ENCODE peak calls at places on chromosomes 13 and 19, in nine cellular contexts. E, Z, D, P, F, H, B, X and K are unnamed samples.
A peak's percentile ranks its signal among the peaks of the same experiment; 100 is the strongest.

GRCh38 chr19:41991025-41991424 is 3.0 kb downstream of the ATP1A3 start:
- DNase-seq in X (no peak), H (no peak), E (no peak), P (no peak), D (no peak), B (no peak), Z (no peak), F (no peak), K (no peak)

GRCh38 chr19:10760268-10760944 is 42.5 kb downstream of the DNM2 start:
- DNase-seq in X (no peak), P (peak; percentile 47), F (no peak), E (no peak), Z (no peak), D (no peak), B (peak; percentile 48), H (peak; percentile 91), K (no peak)

GRCh38 chr19:38210458-38210987 is 13.5 kb downstream of the DPF1 start:
- DNase-seq in H (no peak), E (no peak), D (peak; percentile 22), P (no peak), Z (peak; percentile 47), X (peak; percentile 23), B (peak; percentile 46), F (peak; percentile 40), K (no peak)

GRCh38 chr13:52104624-52105023 is 24.2 kb downstream of the NEK5 start:
- DNase-seq in P (no peak), H (no peak), D (no peak), F (no peak), X (no peak), E (no peak), Z (no peak), B (no peak), K (no peak)

GRCh38 chr13:20503088-20504083 is 22.3 kb downstream of the CRYL1 start:
- DNase-seq in D (no peak), X (no peak), Z (no peak), E (no peak), B (no peak), H (no peak), P (no peak), F (no peak), K (no peak)

GRCh38 chr19:54896036-54896435 is 9.9 kb upstream of the NCR1 start:
- DNase-seq in H (no peak), E (no peak), B (no peak), Z (no peak), F (no peak), D (no peak), X (no peak), P (no peak), K (no peak)

GRCh38 chr13:24893863-24894262 is 129.9 kb downstream of the RNF17 start:
- DNase-seq in B (no peak), D (no peak), E (no peak), Z (no peak), X (no peak), F (no peak), P (no peak), H (no peak), K (no peak)

GRCh38 chr19:6048348-6048747 is 62.0 kb downstream of the RFX2 start:
- DNase-seq in X (no peak), B (no peak), D (no peak), E (no peak), P (no peak), H (no peak), Z (no peak), F (no peak), K (no peak)

GRCh38 chr13:23616228-23616627 is 46.0 kb downstream of the TNFRSF19 start:
- DNase-seq in H (no peak), E (no peak), B (no peak), Z (no peak), X (no peak), F (no peak), P (no peak), D (no peak), K (no peak)

GRCh38 chr19:37813340-37813739 is 34.0 kb upstream of the ZNF573 start:
- DNase-seq in P (no peak), E (no peak), X (no peak), B (no peak), F (no peak), Z (no peak), D (no peak), H (no peak), K (no peak)

GRCh38 chr19:43675269-43675879 is 5.4 kb upstream of the PLAUR start:
- DNase-seq in B (no peak), P (peak; percentile 54), Z (no peak), E (peak; percentile 90), F (peak; percentile 91), X (no peak), H (peak; percentile 93), D (peak; percentile 74), K (no peak)

GRCh38 chr19:46849610-46850009 is 1.0 kb downstream of the AP2S1 start:
- DNase-seq in Z (no peak), P (no peak), H (no peak), E (no peak), X (no peak), D (no peak), B (no peak), F (no peak), K (no peak)

GRCh38 chr19:4730740-4731171 is 7.1 kb upstream of the DPP9 start:
- DNase-seq in H (peak; percentile 53), X (no peak), B (no peak), D (no peak), E (peak; percentile 37), P (no peak), Z (no peak), F (peak; percentile 55), K (no peak)

GRCh38 chr19:6423499-6424189 is 967 bp downstream of the KHSRP start:
- DNase-seq in P (peak; percentile 25), D (no peak), E (peak; percentile 63), F (peak; percentile 55), H (peak; percentile 50), B (no peak), X (peak; percentile 21), Z (no peak), K (no peak)

GRCh38 chr13:67740871-67741475 is 510.8 kb upstream of the PCDH9 start:
- DNase-seq in P (peak; percentile 51), D (no peak), B (no peak), H (no peak), F (no peak), Z (no peak), E (no peak), X (no peak), K (no peak)

GRCh38 chr13:46609052-46609451 is 56.1 kb downstream of the LRCH1 start:
- DNase-seq in D (no peak), E (no peak), P (no peak), X (no peak), Z (no peak), B (no peak), F (no peak), H (no peak), K (no peak)

GRCh38 chr13:21657538-21657937 is 13.3 kb upstream of the FGF9 start:
- DNase-seq in B (no peak), F (no peak), D (no peak), P (peak; percentile 52), E (peak; percentile 82), Z (no peak), X (no peak), H (peak; percentile 28), K (peak; percentile 50)

GRCh38 chr19:46426506-46427162 is 2.1 kb downstream of the PNMA8C start:
- DNase-seq in Z (peak; percentile 34), F (peak; percentile 54), D (no peak), E (peak; percentile 50), X (peak; percentile 73), B (peak; percentile 87), P (peak; percentile 51), H (no peak), K (peak; percentile 61)

GRCh38 chr19:13610042-13610691 is 103.9 kb upstream of the CACNA1A start:
- DNase-seq in H (peak; percentile 26), Z (no peak), E (no peak), P (no peak), X (no peak), F (no peak), D (no peak), B (peak; percentile 66), K (no peak)

GRCh38 chr19:39951686-39952085 is 17.3 kb upstream of the FCGBP start:
- DNase-seq in F (no peak), Z (no peak), P (peak; percentile 10), D (no peak), E (peak; percentile 20), H (peak; percentile 38), X (no peak), B (no peak), K (no peak)

GRCh38 chr13:52061587-52061986 is 37.1 kb downstream of the UTP14C start:
- DNase-seq in D (no peak), H (no peak), B (no peak), E (peak; percentile 13), F (no peak), Z (no peak), X (no peak), P (peak; percentile 30), K (no peak)

GRCh38 chr13:83327091-83327490 is 555.2 kb downstream of the SLITRK1 start:
- DNase-seq in F (no peak), Z (no peak), X (no peak), H (peak; percentile 74), B (no peak), D (no peak), P (peak; percentile 1), E (no peak), K (no peak)
- TF ChIP-seq CTCF in F (no peak), Z (no peak), X (no peak), H (no peak), B (no peak), D (no peak), P (no peak), E (no peak), K (no peak)

GRCh38 chr19:45168767-45169351 is 8.1 kb upstream of the NKPD1 start:
- DNase-seq in P (no peak), E (no peak), H (no peak), X (no peak), F (no peak), D (no peak), B (no peak), Z (no peak), K (no peak)
- H3K27ac ChIP-seq in P (no peak overlapping the region), E (peak overlapping the region; percentile 89), H (no peak overlapping the region), X (no peak overlapping the region), F (no peak overlapping the region), D (no peak overlapping the region), B (no peak overlapping the region), Z (no peak overlapping the region), K (no peak overlapping the region)

GRCh38 chr13:50123862-50124535 is 108.8 kb downstream of the KCNRG start:
- DNase-seq in Z (peak; percentile 99), X (peak; percentile 85), H (peak; percentile 84), F (peak; percentile 74), E (peak; percentile 56), D (peak; percentile 96), B (peak; percentile 56), P (peak; percentile 87), K (peak; percentile 94)
- TF ChIP-seq CTCF in Z (no peak), X (no peak), H (no peak), F (no peak), E (no peak), D (no peak), B (no peak), P (no peak), K (peak; percentile 7)

DNA sequence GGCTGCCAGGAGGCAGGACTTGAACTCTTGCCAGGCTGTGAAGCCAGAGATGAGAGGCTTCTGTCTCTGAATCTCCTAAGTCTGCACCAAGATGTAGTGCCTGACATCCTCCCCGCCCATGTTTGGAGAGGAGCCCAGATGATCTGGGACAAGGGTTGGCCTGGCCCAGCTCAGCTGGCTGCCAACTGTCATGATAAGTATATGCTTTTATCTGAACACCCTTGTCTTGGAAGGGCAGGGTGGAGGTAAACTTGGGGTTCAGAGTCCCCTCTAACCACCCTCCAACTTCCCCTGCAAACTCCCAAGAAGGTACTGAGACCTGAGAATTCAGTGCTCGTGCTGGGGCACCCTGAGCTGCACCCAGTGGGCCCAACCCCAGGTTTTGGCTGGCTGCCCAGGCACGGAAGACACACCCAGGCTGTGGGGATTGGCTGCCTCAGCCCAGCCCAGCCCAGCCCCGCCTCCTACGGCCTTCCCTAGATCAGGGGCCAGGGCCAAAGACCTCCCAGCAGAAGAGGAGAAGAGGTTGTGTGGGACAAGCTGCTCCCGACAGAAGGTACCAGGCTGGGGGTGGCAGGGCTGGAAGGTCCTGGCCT is at the start of gene CYP4F12:
- DNase-seq in Z (peak; percentile 62), E (peak; percentile 60), X (peak; percentile 92), H (peak; percentile 56), D (peak; percentile 46), B (peak; percentile 29), P (no peak), F (peak; percentile 97), K (no peak)
- H3K27ac ChIP-seq in Z (peak within 1 kb of the TSS; percentile 25), E (peak within 1 kb of the TSS; percentile 90), X (peak within 1 kb of the TSS; percentile 80), H (no peak within 1 kb of the TSS), D (no peak within 1 kb of the TSS), B (no peak within 1 kb of the TSS), P (no peak within 1 kb of the TSS), F (peak within 1 kb of the TSS; percentile 81), K (no peak within 1 kb of the TSS)